ENCODE peak calls at places on chromosomes 12 and 14, in eight cellular contexts. N, U, F, H, V, M, J and E are unnamed samples.
A peak's percentile ranks its signal among the peaks of the same experiment; 100 is the strongest.

GRCh38 chr12:21819236-21819635 is 44.7 kb upstream of the KCNJ8 start:
- DNase-seq in N (no peak), U (peak; percentile 63), F (no peak), H (no peak), V (no peak), M (no peak), J (no peak), E (no peak)

GRCh38 chr12:95429172-95429510 is 44.8 kb upstream of the METAP2 start:
- DNase-seq in N (no peak), U (no peak), F (no peak), H (no peak), V (no peak), M (no peak), J (no peak), E (no peak)

GRCh38 chr12:117680311-117680710 is 288.5 kb downstream of the KSR2 start:
- DNase-seq in N (no peak), U (peak; percentile 91), F (peak; percentile 75), H (no peak), V (no peak), M (no peak), J (no peak), E (no peak)

GRCh38 chr14:100291305-100292075 is 14.8 kb downstream of the SLC25A29 start:
- DNase-seq in N (no peak), U (no peak), F (no peak), H (no peak), V (no peak), M (no peak), J (no peak), E (no peak)

GRCh38 chr12:116528067-116528466 is 31.1 kb upstream of the MAP1LC3B2 start:
- DNase-seq in N (no peak), U (peak; percentile 59), F (peak; percentile 99), H (peak; percentile 18), V (peak; percentile 43), M (no peak), J (no peak), E (no peak)

GRCh38 chr12:72098622-72099021 is 160.0 kb downstream of the TPH2 start:
- DNase-seq in N (no peak), U (no peak), F (peak; percentile 19), H (no peak), V (peak; percentile 0), M (no peak), J (no peak), E (no peak)

GRCh38 chr12:82507656-82508055 is 149.3 kb downstream of the METTL25 start:
- DNase-seq in N (no peak), U (no peak), F (no peak), H (no peak), V (no peak), M (no peak), J (no peak), E (no peak)

GRCh38 chr14:36227802-36228201 is 51.3 kb upstream of the PTCSC3 start:
- DNase-seq in N (peak; percentile 31), U (no peak), F (peak; percentile 64), H (no peak), V (no peak), M (no peak), J (no peak), E (no peak)

GRCh38 chr14:76908834-76909233 is 82.6 kb downstream of the LRRC74A start:
- DNase-seq in N (no peak), U (no peak), F (no peak), H (no peak), V (no peak), M (no peak), J (no peak), E (no peak)

GRCh38 chr12:80681287-80681686 is 26.1 kb upstream of the MYF6 start:
- DNase-seq in N (no peak), U (no peak), F (no peak), H (peak; percentile 12), V (no peak), M (no peak), J (no peak), E (no peak)

GRCh38 chr12:3972576-3972975 is 99.4 kb upstream of the PARP11 start:
- DNase-seq in N (no peak), U (no peak), F (no peak), H (no peak), V (no peak), M (no peak), J (no peak), E (no peak)

GRCh38 chr12:34290191-34290995 is 268.1 kb downstream of the ALG10 start:
- DNase-seq in N (no peak), U (no peak), F (no peak), H (no peak), V (no peak), M (no peak), J (no peak), E (no peak)

GRCh38 chr14:69633238-69633637 is 21.8 kb downstream of the SUSD6 start:
- DNase-seq in N (no peak), U (no peak), F (no peak), H (no peak), V (no peak), M (no peak), J (no peak), E (no peak)

GRCh38 chr12:57614178-57614947 is 3.1 kb downstream of the ARHGEF25 start:
- DNase-seq in N (no peak), U (no peak), F (no peak), H (no peak), V (no peak), M (peak; percentile 44), J (no peak), E (no peak)

GRCh38 chr12:30822385-30823139 is 67.8 kb upstream of the CAPRIN2 start:
- DNase-seq in N (peak; percentile 56), U (peak; percentile 15), F (peak; percentile 49), H (no peak), V (peak; percentile 75), M (peak; percentile 30), J (peak; percentile 69), E (peak; percentile 70)

GRCh38 chr12:48615681-48616080 is 45.8 kb upstream of the LALBA start:
- DNase-seq in N (no peak), U (no peak), F (peak; percentile 10), H (no peak), V (peak; percentile 3), M (no peak), J (no peak), E (no peak)

GRCh38 chr14:74732387-74732786 is 19.4 kb downstream of the FCF1 start:
- DNase-seq in N (no peak), U (no peak), F (no peak), H (no peak), V (no peak), M (no peak), J (no peak), E (no peak)

GRCh38 chr12:69927145-69927544 is 102.1 kb downstream of the MYRFL start:
- DNase-seq in N (no peak), U (no peak), F (no peak), H (no peak), V (no peak), M (no peak), J (no peak), E (no peak)

GRCh38 chr12:119176267-119177055 is 2.3 kb upstream of the HSPB8 start:
- DNase-seq in N (peak; percentile 81), U (peak; percentile 92), F (peak; percentile 91), H (peak; percentile 73), V (peak; percentile 88), M (peak; percentile 2), J (peak; percentile 91), E (peak; percentile 39)

GRCh38 chr12:113310489-113310888 is 24.4 kb downstream of the SLC8B1 start:
- DNase-seq in N (peak; percentile 25), U (no peak), F (no peak), H (no peak), V (no peak), M (no peak), J (no peak), E (no peak)